ENCODE peak calls at places on chromosome 5, in six cellular contexts. C is stomach, M is IMR-90, U is hepatocyte, T is GM23248, K is cardiac fibroblast. D is an unnamed sample.

GRCh38 chr5:79255786-79256557 is 20.0 kb downstream of the JMY start:
- DNase-seq in U (peak; percentile 59), T (peak; percentile 43), K (peak; percentile 39), M (peak; percentile 46), C (peak; percentile 40), D (no peak)

GRCh38 chr5:71471193-71471592 is 15.7 kb downstream of the BDP1 start:
- DNase-seq in U (no peak), K (peak; percentile 58), C (no peak), T (peak; percentile 40), M (peak; percentile 59), D (no peak)

GRCh38 chr5:99878830-99879229 is 656.3 kb upstream of the FAM174A start:
- DNase-seq in T (no peak), M (no peak), C (no peak), K (no peak), U (no peak), D (no peak)

GRCh38 chr5:66966439-66966838 is 230.2 kb downstream of the CD180 start:
- DNase-seq in M (no peak), K (no peak), U (no peak), C (no peak), T (no peak), D (no peak)

GRCh38 chr5:32202394-32202793 is 28.3 kb upstream of the GOLPH3 start:
- DNase-seq in K (peak; percentile 20), C (no peak), M (peak; percentile 88), T (peak; percentile 84), U (no peak), D (no peak)

GRCh38 chr5:125467222-125467621 is 720.8 kb upstream of the ZNF608 start:
- DNase-seq in K (no peak), C (no peak), T (no peak), M (no peak), U (no peak), D (no peak)

GRCh38 chr5:43073597-43074546 is 33.8 kb upstream of the ANXA2R start:
- DNase-seq in T (peak; percentile 61), K (peak; percentile 54), M (peak; percentile 40), C (peak; percentile 35), U (peak; percentile 40), D (no peak)

GRCh38 chr5:58407042-58407709 is 52.7 kb downstream of the PLK2 start:
- DNase-seq in U (no peak), C (no peak), M (peak; percentile 88), T (peak; percentile 86), K (peak; percentile 25), D (no peak)

GRCh38 chr5:141771031-141771430 is 89.0 kb upstream of the ARAP3 start:
- DNase-seq in M (peak; percentile 33), T (peak; percentile 67), U (peak; percentile 16), C (no peak), K (no peak), D (no peak)

GRCh38 chr5:83512051-83512745 is 40.7 kb downstream of the VCAN start:
- DNase-seq in T (no peak), M (peak; percentile 37), K (peak; percentile 56), C (no peak), U (no peak), D (no peak)

GRCh38 chr5:6527749-6528455 is 79.2 kb downstream of the UBE2QL1 start:
- DNase-seq in C (no peak), T (no peak), M (no peak), U (no peak), K (no peak), D (no peak)

GRCh38 chr5:180889366-180889765 is 9.6 kb upstream of the BTNL8 start:
- DNase-seq in C (peak; percentile 48), T (no peak), K (no peak), U (no peak), M (no peak), D (no peak)

GRCh38 chr5:155983954-155984353 is 343.0 kb upstream of the SGCD start:
- DNase-seq in U (no peak), M (peak; percentile 91), C (no peak), K (no peak), T (peak; percentile 62), D (no peak)

GRCh38 chr5:26669523-26669922 is 368.9 kb downstream of the CDH9 start:
- DNase-seq in T (no peak), K (no peak), U (no peak), C (no peak), M (no peak), D (no peak)

GRCh38 chr5:129271309-129271708 is 176.8 kb downstream of the ISOC1 start:
- DNase-seq in T (no peak), C (no peak), M (no peak), K (peak; percentile 77), U (peak; percentile 10), D (peak; percentile 46)

GRCh38 chr5:172868924-172869565 is 35.0 kb downstream of the ERGIC1 start:
- DNase-seq in T (peak; percentile 97), K (peak; percentile 93), C (peak; percentile 72), U (no peak), M (peak; percentile 96), D (peak; percentile 80)

GRCh38 chr5:149724130-149724850 is 5.8 kb upstream of the PPARGC1B start:
- DNase-seq in K (no peak), T (no peak), U (no peak), C (no peak), M (no peak), D (no peak)

GRCh38 chr5:16550316-16550952 is 66.4 kb downstream of the RETREG1 start:
- DNase-seq in K (peak; percentile 56), M (peak; percentile 49), T (peak; percentile 77), U (peak; percentile 64), C (no peak), D (no peak)

D was measured in globus pallidus.